ENCODE peak calls at places on chromosomes 2 and 18, in six cellular contexts. I, D, G, Y, S and Q are unnamed samples. For H3K4me1 and H3K9me3, the result is how much of the 10 kb centered on the place peaks cover.

GRCh38 chr2:240134956-240135520 is 1.1 kb downstream of the COPS9 start:
- DNase-seq in I (no peak), D (peak), G (no peak), Y (peak), S (no peak), Q (no peak)

GRCh38 chr2:28565720-28566295 is 69.9 kb downstream of the PLB1 start:
- DNase-seq in I (no peak), D (no peak), G (no peak), Y (no peak), S (no peak), Q (no peak)

GRCh38 chr2:175627405-175627804 is 374.7 kb downstream of the LNPK start:
- DNase-seq in I (no peak), D (no peak), G (no peak), Y (no peak), S (no peak), Q (no peak)

GRCh38 chr2:156437272-156437671 is 1.1 kb downstream of the GPD2 start:
- DNase-seq in I (peak), D (peak), G (no peak), Y (peak), S (peak), Q (peak)

GRCh38 chr2:145792745-145793144 is 1272.8 kb upstream of the ZEB2 start:
- DNase-seq in I (no peak), D (no peak), G (no peak), Y (no peak), S (no peak), Q (no peak)

GRCh38 chr18:58364867-58365533 is 263.9 kb downstream of the ALPK2 start:
- DNase-seq in I (no peak), D (no peak), G (no peak), Y (no peak), S (no peak), Q (no peak)

GRCh38 chr2:157822993-157823392 is 53.1 kb downstream of the ACVR1 start:
- DNase-seq in I (no peak), D (no peak), G (no peak), Y (no peak), S (no peak), Q (no peak)

GRCh38 chr18:12990128-12990485 is 1.1 kb upstream of the CEP192 start:
- DNase-seq in I (no peak), D (no peak), G (no peak), Y (no peak), S (no peak), Q (no peak)

GRCh38 chr2:103980401-103980800 is 873.5 kb upstream of the POU3F3 start:
- DNase-seq in I (no peak), D (no peak), G (no peak), Y (no peak), S (no peak), Q (no peak)

GRCh38 chr18:22710628-22711380 is 222.3 kb upstream of the RBBP8 start:
- DNase-seq in I (peak), D (no peak), G (peak), Y (no peak), S (peak), Q (peak)

GRCh38 chr18:59902180-59902992 is 2.6 kb downstream of the PMAIP1 start:
- DNase-seq in I (no peak), D (no peak), G (no peak), Y (no peak), S (no peak), Q (no peak)

GRCh38 chr2:9174771-9175441 is 31.7 kb upstream of the ASAP2 start:
- DNase-seq in I (no peak), D (peak), G (no peak), Y (no peak), S (no peak), Q (no peak)

GRCh38 chr2:88329815-88330603 is 122.5 kb downstream of the FOXI3 start:
- DNase-seq in I (peak), D (no peak), G (no peak), Y (no peak), S (no peak), Q (no peak)

GRCh38 chr18:62187543-62188378 is 706 bp downstream of the RELCH start:
- DNase-seq in I (peak), D (peak), G (no peak), Y (peak), S (peak), Q (no peak)

GRCh38 chr2:11056614-11057013 is 98.7 kb upstream of the SLC66A3 start:
- DNase-seq in I (no peak), D (no peak), G (no peak), Y (no peak), S (no peak), Q (peak)

GRCh38 chr2:127852388-127852787 is 5.6 kb downstream of the POLR2D start:
- DNase-seq in I (no peak), D (no peak), G (no peak), Y (no peak), S (no peak), Q (no peak)

GRCh38 chr2:173831312-173832229 is 133.6 kb downstream of the SP3 start:
- DNase-seq in I (no peak), D (peak), G (no peak), Y (peak), S (no peak), Q (peak)

GRCh38 chr2:97005353-97005752 is 19.0 kb upstream of the FAM178B start:
- DNase-seq in I (peak), D (no peak), G (no peak), Y (no peak), S (no peak), Q (no peak)

GRCh38 chr2:137192366-137193315 is 427.3 kb downstream of the THSD7B start:
- DNase-seq in I (peak), D (no peak), G (no peak), Y (no peak), S (no peak), Q (no peak)

GRCh38 chr2:182895169-182895568 is 28.7 kb upstream of the FRZB start:
- DNase-seq in I (no peak), D (no peak), G (no peak), Y (no peak), S (no peak), Q (no peak)

GRCh38 chr2:30185175-30185574 is 38.4 kb downstream of the YPEL5 start:
- DNase-seq in I (peak), D (no peak), G (no peak), Y (no peak), S (no peak), Q (no peak)

GRCh38 chr2:234974501-234975385 is 22.9 kb downstream of the SH3BP4 start:
- DNase-seq in I (no peak), D (no peak), G (no peak), Y (peak), S (no peak), Q (no peak)

GRCh38 chr2:234977228-234977679 is 25.4 kb downstream of the SH3BP4 start:
- DNase-seq in I (no peak), D (no peak), G (no peak), Y (no peak), S (no peak), Q (no peak)

GRCh38 chr2:234975611-234976010 is 23.8 kb downstream of the SH3BP4 start:
- DNase-seq in I (no peak), D (no peak), G (no peak), Y (peak), S (no peak), Q (no peak)

GRCh38 chr2:234978466-234979203 is 26.8 kb downstream of the SH3BP4 start:
- DNase-seq in I (no peak), D (no peak), G (no peak), Y (peak), S (no peak), Q (no peak)

DNA sequence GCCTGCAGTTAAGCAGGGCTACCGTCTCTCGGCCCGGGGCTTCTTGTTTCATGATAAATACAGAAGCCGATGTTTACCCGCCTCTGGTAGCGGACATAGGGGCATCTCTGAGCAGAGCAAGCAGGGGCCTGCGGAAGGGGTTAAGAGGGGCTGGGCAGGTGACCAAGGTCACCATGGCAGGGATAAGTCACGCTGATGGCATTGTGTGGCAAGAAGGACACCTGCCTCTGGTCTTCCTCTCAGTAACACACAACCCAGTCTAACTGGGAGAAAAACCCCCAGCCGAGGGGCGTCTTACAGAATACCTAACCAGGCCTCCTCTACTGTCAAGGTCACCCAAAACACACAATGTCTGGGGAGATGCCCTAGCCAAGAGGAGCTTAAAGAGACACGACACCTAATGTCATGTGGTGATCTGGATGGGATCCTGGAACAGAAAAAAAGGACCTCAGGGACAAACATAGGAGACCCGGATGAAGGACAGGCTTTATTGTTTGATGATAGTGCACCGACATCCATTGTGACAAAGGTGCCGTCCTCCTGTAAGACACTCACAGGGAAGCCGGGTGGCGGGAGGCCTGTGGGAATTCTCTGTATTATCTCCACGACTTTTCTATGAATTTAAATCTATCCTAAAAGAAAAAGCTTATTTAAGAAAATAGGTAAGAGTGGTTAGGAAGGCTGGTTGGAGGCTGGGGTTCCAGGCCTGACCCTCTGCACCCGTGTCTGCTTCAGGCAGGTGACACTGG is 24.8 kb downstream of the SH3BP4 start:
- DNase-seq in I (no peak), D (no peak), G (no peak), Y (no peak), S (no peak), Q (no peak)
- H3K4me1 ChIP-seq in I (half or more), D (half or more), G (half or more), Y (under half), S (under half), Q (under half)

GRCh38 chr2:159219394-159219998 is 67.0 kb downstream of the WDSUB1 start:
- DNase-seq in I (no peak), D (no peak), G (peak), Y (no peak), S (no peak), Q (no peak)
- TF ChIP-seq CTCF in I (no peak), D (no peak), G (no peak), Y (no peak), S (no peak), Q (no peak)

GRCh38 chr2:95674186-95674585 is 82.4 kb downstream of the TRIM43 start:
- DNase-seq in I (no peak), D (no peak), G (no peak), Y (no peak), S (no peak), Q (no peak)

DNA sequence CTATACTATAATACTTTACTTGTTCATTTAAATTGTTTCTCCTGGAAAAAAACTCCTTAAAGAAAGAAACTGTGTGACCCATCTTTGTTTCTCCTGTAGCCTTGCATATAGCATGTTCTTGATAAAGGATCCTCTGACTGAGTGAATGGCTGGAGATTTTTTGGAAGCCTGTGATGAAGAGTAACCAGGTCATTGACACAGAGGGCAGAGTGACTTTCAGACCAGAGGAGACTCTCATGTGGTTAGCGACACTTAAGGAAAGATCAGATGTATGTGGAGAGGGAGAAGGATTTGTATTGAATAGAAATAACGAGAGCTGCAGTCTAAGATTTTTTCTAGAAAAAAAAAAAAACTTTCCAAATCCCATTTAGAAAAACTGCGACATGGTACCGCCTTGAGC is 85.5 kb downstream of the TRIM43 start:
- DNase-seq in I (no peak), D (no peak), G (no peak), Y (no peak), S (no peak), Q (no peak)
- H3K9me3 ChIP-seq in I (under half), D (under half), G (under half), Y (under half), S (under half), Q (under half)

GRCh38 chr2:23096905-23097602 is 287.9 kb upstream of the KLHL29 start:
- DNase-seq in I (no peak), D (no peak), G (peak), Y (no peak), S (no peak), Q (no peak)
- H3K4me1 ChIP-seq in I (under half), D (under half), G (under half), Y (under half), S (under half), Q (under half)

GRCh38 chr2:203871371-203871983 is 3.9 kb downstream of the CTLA4 start:
- DNase-seq in I (no peak), D (no peak), G (peak), Y (no peak), S (no peak), Q (no peak)

GRCh38 chr2:203870942-203871341 is 3.4 kb downstream of the CTLA4 start:
- DNase-seq in I (no peak), D (no peak), G (peak), Y (no peak), S (no peak), Q (no peak)

GRCh38 chr2:203873921-203874631 is 6.5 kb downstream of the CTLA4 start:
- DNase-seq in I (no peak), D (no peak), G (peak), Y (no peak), S (no peak), Q (no peak)

GRCh38 chr2:203875471-203875870 is 7.9 kb downstream of the CTLA4 start:
- DNase-seq in I (no peak), D (no peak), G (peak), Y (no peak), S (no peak), Q (no peak)

GRCh38 chr2:203873461-203873860 is 5.9 kb downstream of the CTLA4 start:
- DNase-seq in I (no peak), D (no peak), G (peak), Y (no peak), S (no peak), Q (no peak)
- TF ChIP-seq CTCF in I (no peak), D (no peak), G (no peak), Y (no peak), S (no peak), Q (no peak)

DNA sequence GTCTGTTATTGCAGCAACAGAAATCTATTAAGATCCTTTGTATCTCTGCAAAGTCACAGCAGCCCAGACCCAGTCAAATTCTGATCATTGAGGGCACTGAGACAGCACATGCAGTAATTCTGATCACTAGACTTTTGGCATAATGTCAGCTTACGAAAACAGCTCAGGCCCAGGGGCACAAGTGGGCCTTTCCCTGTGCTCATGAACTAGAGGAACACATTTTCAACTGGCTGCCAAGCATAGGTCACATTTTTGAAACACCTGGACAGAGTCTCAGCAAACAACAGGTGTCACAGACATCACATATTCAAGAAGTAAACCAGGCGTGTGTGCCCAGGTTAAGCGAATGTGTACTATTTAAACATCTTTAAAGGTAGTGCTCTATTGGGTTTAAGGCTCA is 13.7 kb downstream of the DOCK10 start:
- DNase-seq in I (no peak), D (no peak), G (no peak), Y (no peak), S (no peak), Q (no peak)
- H3K9me3 ChIP-seq in I (under half), D (under half), G (under half), Y (under half), S (under half), Q (under half)

DNA sequence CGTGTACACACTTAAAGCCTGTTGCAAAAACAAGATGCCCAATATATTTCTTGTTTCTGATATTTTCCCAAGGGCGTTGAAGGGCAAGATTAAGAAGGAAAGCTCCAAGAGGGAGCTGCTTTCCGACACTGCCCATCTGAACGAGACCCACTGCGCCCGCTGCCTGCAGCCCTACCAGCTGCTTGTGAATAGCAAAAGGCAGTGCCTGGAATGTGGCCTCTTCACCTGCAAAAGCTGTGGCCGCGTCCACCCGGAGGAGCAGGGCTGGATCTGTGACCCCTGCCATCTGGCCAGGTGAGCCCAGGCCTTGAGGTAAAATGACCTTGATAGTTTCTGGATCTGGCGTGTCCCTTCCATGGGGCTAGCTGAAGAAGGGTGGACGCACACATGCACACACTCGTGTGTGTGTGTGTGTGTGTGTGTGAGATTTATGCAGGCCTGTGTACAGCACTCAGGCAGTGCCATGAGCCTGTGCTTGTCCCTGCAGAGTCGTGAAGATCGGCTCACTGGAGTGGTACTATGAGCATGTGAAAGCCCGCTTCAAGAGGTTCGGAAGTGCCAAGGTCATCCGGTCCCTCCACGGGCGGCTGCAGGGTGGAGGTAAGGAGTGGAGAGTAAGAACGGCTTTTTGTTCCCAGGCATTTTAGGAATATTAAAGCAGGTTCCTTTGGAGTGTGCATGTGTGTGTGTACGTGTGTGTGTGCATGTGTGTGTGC is 23.6 kb downstream of the MLPH start:
- DNase-seq in I (no peak), D (peak), G (no peak), Y (no peak), S (no peak), Q (no peak)
- H3K4me1 ChIP-seq in I (half or more), D (half or more), G (under half), Y (under half), S (under half), Q (under half)